ENCODE peak calls at places on chromosome 10, in eight cellular contexts. E, P, J, Q, R, H, F and N are unnamed samples.

GRCh38 chr10:59143550-59143949 is 32.9 kb upstream of the PHYHIPL start:
- DNase-seq in E (no peak), P (no peak), J (no peak), Q (no peak), R (no peak), H (no peak), F (no peak), N (no peak)

GRCh38 chr10:2979267-2979660 is 88.1 kb upstream of the PFKP start:
- DNase-seq in E (no peak), P (no peak), J (no peak), Q (no peak), R (no peak), H (no peak), F (no peak), N (no peak)

GRCh38 chr10:30432631-30433285 is 1.2 kb upstream of the MAP3K8 start:
- DNase-seq in E (no peak), P (no peak), J (no peak), Q (no peak), R (no peak), H (no peak), F (no peak), N (no peak)

GRCh38 chr10:821322-821721 is 110.2 kb downstream of the LARP4B start:
- DNase-seq in E (no peak), P (no peak), J (no peak), Q (no peak), R (no peak), H (no peak), F (no peak), N (peak; percentile 69)

GRCh38 chr10:18140149-18140956 is at the start of gene CACNB2:
- DNase-seq in E (peak; percentile 77), P (no peak), J (no peak), Q (peak; percentile 23), R (no peak), H (peak; percentile 72), F (peak; percentile 52), N (peak; percentile 60)

GRCh38 chr10:74300651-74301050 is 149.6 kb downstream of the ADK start:
- DNase-seq in E (no peak), P (no peak), J (no peak), Q (no peak), R (no peak), H (no peak), F (no peak), N (no peak)

GRCh38 chr10:110566472-110567200 is 859 bp upstream of the SMC3 start:
- DNase-seq in E (peak; percentile 80), P (no peak), J (no peak), Q (no peak), R (no peak), H (no peak), F (no peak), N (no peak)

GRCh38 chr10:72162978-72163377 is 52.8 kb upstream of the ANAPC16 start:
- DNase-seq in E (no peak), P (no peak), J (no peak), Q (peak; percentile 17), R (no peak), H (no peak), F (no peak), N (no peak)

GRCh38 chr10:30413996-30414576 is 19.9 kb upstream of the MAP3K8 start:
- DNase-seq in E (peak; percentile 61), P (no peak), J (no peak), Q (no peak), R (no peak), H (no peak), F (no peak), N (peak; percentile 85)

GRCh38 chr10:43930243-43930642 is 281.6 kb upstream of the ZNF32 start:
- DNase-seq in E (no peak), P (no peak), J (no peak), Q (no peak), R (no peak), H (no peak), F (no peak), N (no peak)

GRCh38 chr10:100265821-100266485 is 1.5 kb downstream of the CWF19L1 start:
- DNase-seq in E (no peak), P (no peak), J (no peak), Q (no peak), R (no peak), H (no peak), F (no peak), N (no peak)

GRCh38 chr10:71605263-71605962 is 114.2 kb downstream of the C10orf105 start:
- DNase-seq in E (no peak), P (no peak), J (peak; percentile 25), Q (no peak), R (no peak), H (no peak), F (no peak), N (no peak)

GRCh38 chr10:60816624-60817023 is 38.3 kb downstream of the CDK1 start:
- DNase-seq in E (peak; percentile 85), P (peak; percentile 5), J (no peak), Q (peak; percentile 22), R (no peak), H (no peak), F (peak; percentile 50), N (peak; percentile 82)

GRCh38 chr10:110802551-110803238 is 69.0 kb upstream of the PDCD4 start:
- DNase-seq in E (peak; percentile 35), P (peak; percentile 73), J (peak; percentile 45), Q (peak; percentile 24), R (peak; percentile 5), H (no peak), F (no peak), N (no peak)

GRCh38 chr10:4312046-4312835 is 513.8 kb upstream of the AKR1E2 start:
- DNase-seq in E (no peak), P (no peak), J (no peak), Q (no peak), R (no peak), H (no peak), F (no peak), N (no peak)

GRCh38 chr10:75477681-75478080 is 46.3 kb downstream of the LRMDA start:
- DNase-seq in E (no peak), P (no peak), J (no peak), Q (no peak), R (no peak), H (no peak), F (no peak), N (no peak)

GRCh38 chr10:11612004-11613001 is 853 bp upstream of the USP6NL start:
- DNase-seq in E (no peak), P (no peak), J (no peak), Q (peak; percentile 16), R (no peak), H (no peak), F (no peak), N (peak; percentile 12)

GRCh38 chr10:113927440-113927839 is 73.0 kb downstream of the NHLRC2 start:
- DNase-seq in E (peak; percentile 7), P (peak; percentile 1), J (no peak), Q (no peak), R (no peak), H (no peak), F (no peak), N (no peak)

GRCh38 chr10:17453377-17454091 is 861 bp downstream of the ST8SIA6 start:
- DNase-seq in E (peak; percentile 85), P (no peak), J (peak; percentile 42), Q (peak; percentile 60), R (no peak), H (peak; percentile 75), F (no peak), N (peak; percentile 38)

GRCh38 chr10:100008708-100009282 is 952 bp downstream of the DNMBP start:
- DNase-seq in E (no peak), P (no peak), J (no peak), Q (no peak), R (no peak), H (no peak), F (no peak), N (no peak)

GRCh38 chr10:127619550-127619949 is 70.4 kb downstream of the NPS start:
- DNase-seq in E (no peak), P (peak; percentile 3), J (no peak), Q (no peak), R (no peak), H (no peak), F (peak; percentile 88), N (no peak)

GRCh38 chr10:124534231-124534798 is 72.7 kb downstream of the LHPP start:
- DNase-seq in E (peak; percentile 51), P (no peak), J (peak; percentile 23), Q (no peak), R (no peak), H (no peak), F (no peak), N (peak; percentile 48)

GRCh38 chr10:85602306-85602705 is 764.3 kb downstream of the GRID1 start:
- DNase-seq in E (no peak), P (no peak), J (no peak), Q (no peak), R (no peak), H (peak; percentile 45), F (no peak), N (no peak)

GRCh38 chr10:77550378-77550777 is 87.2 kb downstream of the KCNMA1 start:
- DNase-seq in E (no peak), P (no peak), J (no peak), Q (no peak), R (no peak), H (no peak), F (no peak), N (no peak)

GRCh38 chr10:9762966-9763656 is 1254.6 kb upstream of the CELF2 start:
- DNase-seq in E (no peak), P (no peak), J (no peak), Q (no peak), R (no peak), H (no peak), F (no peak), N (no peak)

GRCh38 chr10:79400567-79401004 is 44.8 kb downstream of the ZCCHC24 start:
- DNase-seq in E (peak; percentile 57), P (no peak), J (peak; percentile 75), Q (peak; percentile 71), R (peak; percentile 22), H (no peak), F (no peak), N (peak; percentile 76)

GRCh38 chr10:42790835-42791234 is 8.2 kb downstream of the BMS1 start:
- DNase-seq in E (peak; percentile 19), P (no peak), J (no peak), Q (no peak), R (no peak), H (no peak), F (no peak), N (no peak)

GRCh38 chr10:109780997-109781396 is 142.3 kb downstream of the XPNPEP1 start:
- DNase-seq in E (peak; percentile 76), P (no peak), J (no peak), Q (no peak), R (no peak), H (no peak), F (no peak), N (no peak)

GRCh38 chr10:86254526-86255174 is 111.9 kb downstream of the GRID1 start:
- DNase-seq in E (peak; percentile 17), P (no peak), J (no peak), Q (no peak), R (no peak), H (peak; percentile 47), F (no peak), N (no peak)

GRCh38 chr10:103445767-103446567 is 6.2 kb downstream of the CALHM2 start:
- DNase-seq in E (no peak), P (no peak), J (no peak), Q (no peak), R (no peak), H (no peak), F (no peak), N (no peak)